ENCODE peak calls at places on chromosome 15, in four cellular contexts. C is BJ, Z is heart left ventricle, Q is AG04450. F is an unnamed sample.

GRCh38 chr15:83324799-83325198 is 40.3 kb upstream of the BNC1 start:
- DNase-seq in C (no peak), Z (no peak), Q (no peak), F (no peak)

GRCh38 chr15:99536422-99537033 is 29.3 kb upstream of the MEF2A start:
- DNase-seq in C (peak), Z (no peak), Q (no peak), F (no peak)

GRCh38 chr15:66850078-66850991 is 148.3 kb downstream of the SMAD6 start:
- DNase-seq in C (no peak), Z (peak), Q (no peak), F (no peak)

GRCh38 chr15:87556886-87557285 is 699.7 kb downstream of the NTRK3 start:
- DNase-seq in C (no peak), Z (no peak), Q (no peak), F (no peak)

GRCh38 chr15:39369768-39370167 is 211.1 kb upstream of the THBS1 start:
- DNase-seq in C (no peak), Z (peak), Q (no peak), F (no peak)

GRCh38 chr15:64833690-64834089 is 8.0 kb upstream of the PLEKHO2 start:
- DNase-seq in C (no peak), Z (no peak), Q (no peak), F (no peak)

GRCh38 chr15:58458076-58458475 is 26.3 kb downstream of the LIPC start:
- DNase-seq in C (no peak), Z (no peak), Q (no peak), F (no peak)

GRCh38 chr15:54803139-54803808 is 393.5 kb downstream of the RSL24D1 start:
- DNase-seq in C (no peak), Z (no peak), Q (no peak), F (no peak)

GRCh38 chr15:80780416-80781221 is 1.4 kb downstream of the CEMIP start:
- DNase-seq in C (no peak), Z (peak), Q (no peak), F (no peak)

GRCh38 chr15:50181983-50182232 is at the start of gene SLC27A2:
- DNase-seq in C (no peak), Z (peak), Q (no peak), F (no peak)

GRCh38 chr15:58830556-58830955 is 59.5 kb downstream of the MINDY2 start:
- DNase-seq in C (no peak), Z (no peak), Q (no peak), F (no peak)

GRCh38 chr15:58229297-58229768 is 91.2 kb downstream of the AQP9 start:
- DNase-seq in C (no peak), Z (no peak), Q (no peak), F (no peak)

GRCh38 chr15:66153549-66154415 is 99.8 kb downstream of the MEGF11 start:
- DNase-seq in C (no peak), Z (no peak), Q (no peak), F (no peak)

GRCh38 chr15:77118787-77119410 is 48.0 kb upstream of the TSPAN3 start:
- DNase-seq in C (peak), Z (no peak), Q (peak), F (no peak)

GRCh38 chr15:62816342-62817059 is 226.0 kb upstream of the TPM1 start:
- DNase-seq in C (no peak), Z (no peak), Q (no peak), F (no peak)

GRCh38 chr15:44798815-44799214 is 62.5 kb downstream of the TRIM69 start:
- DNase-seq in C (no peak), Z (no peak), Q (no peak), F (no peak)

GRCh38 chr15:64515825-64516224 is 55.4 kb downstream of the ZNF609 start:
- DNase-seq in C (no peak), Z (no peak), Q (no peak), F (no peak)

GRCh38 chr15:73924258-73924921 is 1.9 kb upstream of the LOXL1 start:
- DNase-seq in C (no peak), Z (no peak), Q (peak), F (no peak)

GRCh38 chr15:90265271-90266060 is at the start of gene NGRN:
- DNase-seq in C (peak), Z (peak), Q (peak), F (peak)

GRCh38 chr15:101031203-101031602 is 112.0 kb downstream of the LRRK1 start:
- DNase-seq in C (no peak), Z (no peak), Q (no peak), F (no peak)

GRCh38 chr15:59255647-59256380 is 49.2 kb downstream of the LDHAL6B start:
- DNase-seq in C (no peak), Z (no peak), Q (no peak), F (no peak)

GRCh38 chr15:48478581-48478980 is 147.4 kb downstream of the DUT start:
- DNase-seq in C (no peak), Z (no peak), Q (no peak), F (no peak)

GRCh38 chr15:90419738-90420487 is 31.9 kb downstream of the IQGAP1 start:
- DNase-seq in C (peak), Z (no peak), Q (peak), F (no peak)

GRCh38 chr15:52318729-52319500 is 23.3 kb upstream of the MYO5C start:
- DNase-seq in C (no peak), Z (peak), Q (no peak), F (peak)

GRCh38 chr15:88419830-88420229 is 47.4 kb downstream of the MRPL46 start:
- DNase-seq in C (no peak), Z (no peak), Q (peak), F (peak)

GRCh38 chr15:58438956-58439355 is 7.2 kb downstream of the LIPC start:
- DNase-seq in C (no peak), Z (no peak), Q (peak), F (no peak)

GRCh38 chr15:80533934-80534333 is 129.8 kb downstream of the ARNT2 start:
- DNase-seq in C (peak), Z (no peak), Q (no peak), F (no peak)

GRCh38 chr15:91589360-91589759 is 264.1 kb upstream of the SLCO3A1 start:
- DNase-seq in C (no peak), Z (no peak), Q (no peak), F (no peak)
- TF ChIP-seq CTCF in C (no peak), Z (no peak), Q (peak), F (peak)

DNA sequence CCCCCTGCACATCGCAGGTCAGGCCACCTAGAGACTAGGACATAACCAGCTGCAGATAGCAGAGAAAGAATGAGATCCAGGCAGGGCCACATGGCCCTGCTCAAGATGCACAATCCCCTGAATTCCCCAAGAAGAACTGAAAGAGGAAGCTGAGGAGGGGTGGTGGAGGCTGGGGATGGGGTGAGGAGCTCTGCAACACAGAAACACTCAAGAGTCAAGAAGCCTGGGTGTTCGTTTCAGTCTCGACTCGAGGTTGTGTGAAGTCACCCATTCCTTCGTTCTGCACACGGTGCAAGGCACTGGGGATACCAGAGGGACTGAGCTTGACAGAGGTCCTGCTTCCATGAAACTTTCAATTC is 62.0 kb downstream of the TLE3 start:
- DNase-seq in C (no peak), Z (no peak), Q (no peak), F (no peak)
- H3K4me3 ChIP-seq in C (no peak), Z (no peak), Q (no peak), F (no peak)

GRCh38 chr15:72092691-72093090 is 25.3 kb downstream of the MYO9A start:
- DNase-seq in C (no peak), Z (no peak), Q (no peak), F (no peak)

GRCh38 chr15:72099155-72099554 is 18.8 kb downstream of the MYO9A start:
- DNase-seq in C (no peak), Z (no peak), Q (no peak), F (no peak)

DNA sequence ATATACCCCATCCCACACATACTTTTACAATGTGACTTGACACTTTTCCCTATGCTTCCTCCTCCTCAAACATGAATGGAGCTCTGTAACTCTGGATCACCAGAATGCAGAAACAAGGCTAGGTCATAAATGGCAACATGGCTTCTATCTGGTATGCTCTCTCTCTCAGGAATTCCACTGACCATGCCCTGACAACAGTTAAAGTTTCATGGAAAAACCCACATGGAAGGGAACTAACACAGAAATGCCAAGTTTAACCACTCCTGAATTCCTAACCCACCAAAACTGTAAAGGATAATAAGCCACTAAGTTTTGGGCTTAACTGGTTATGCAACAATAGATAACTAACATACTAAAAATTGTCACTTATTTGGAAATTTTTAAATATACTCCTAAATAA is 19.9 kb downstream of the MYO9A start:
- DNase-seq in C (no peak), Z (no peak), Q (no peak), F (no peak)
- TF ChIP-seq CTCF in C (no peak), Z (no peak), Q (no peak), F (no peak)

DNA sequence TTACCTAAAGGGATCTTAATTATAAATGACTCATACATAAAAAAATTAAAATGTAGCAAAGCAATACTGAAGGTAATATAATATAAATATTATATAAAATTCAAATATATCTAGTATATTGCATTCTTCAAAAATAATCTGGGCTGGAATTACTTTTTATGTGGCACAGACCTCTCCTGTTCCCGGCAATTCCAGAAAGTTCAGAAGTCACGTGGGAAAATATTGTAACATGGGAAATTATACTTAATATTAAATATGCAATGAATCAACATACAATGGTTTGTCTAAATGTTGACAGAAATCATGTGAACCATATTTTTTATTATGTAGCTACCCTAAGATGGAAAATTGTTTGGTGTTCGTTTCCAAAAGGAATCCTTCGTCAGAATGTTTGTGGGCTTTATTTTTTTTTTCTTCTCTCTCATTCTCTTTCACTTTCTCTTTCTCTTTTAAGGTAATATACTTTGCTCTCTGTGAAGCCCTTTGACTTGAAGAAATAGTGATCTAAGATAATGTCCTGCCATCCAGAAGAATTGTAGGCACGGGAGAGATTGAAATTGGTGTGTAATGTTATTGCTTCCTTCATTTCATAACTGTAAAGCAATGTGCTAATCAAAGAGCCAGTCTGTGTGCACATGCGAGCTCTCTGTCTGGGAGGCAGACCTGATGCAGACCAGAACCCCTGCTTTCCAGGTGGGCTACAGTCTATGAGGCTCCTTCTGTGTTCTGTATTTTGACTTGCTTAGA is 559.4 kb downstream of the NR2F2 start:
- DNase-seq in C (no peak), Z (no peak), Q (no peak), F (no peak)
- H3K4me3 ChIP-seq in C (no peak), Z (no peak), Q (peak), F (peak)

GRCh38 chr15:42068601-42069000 is 25.8 kb downstream of the PLA2G4D start:
- DNase-seq in C (no peak), Z (no peak), Q (no peak), F (no peak)
- TF ChIP-seq CTCF in C (no peak), Z (no peak), Q (no peak), F (no peak)